ENCODE peak calls at places on chromosomes 2 and 18, in six cellular contexts. A is GM23248, K is endodermal cell, T is A549, L is hepatocyte, C is right lobe of liver. R is an unnamed sample.
A peak's percentile ranks its signal among the peaks of the same experiment; 100 is the strongest.

GRCh38 chr2:54545700-54546450 is 89.7 kb downstream of the SPTBN1 start:
- DNase-seq in K (no peak), T (peak; percentile 70), L (peak; percentile 78), C (no peak), A (peak; percentile 68), R (no peak)

GRCh38 chr2:168796583-168797285 is 5.7 kb upstream of the NOSTRIN start:
- DNase-seq in C (no peak), L (no peak), A (no peak), T (no peak), K (no peak), R (no peak)

GRCh38 chr2:53629527-53629926 is 138.1 kb upstream of the CHAC2 start:
- DNase-seq in T (no peak), C (no peak), A (no peak), L (no peak), K (no peak), R (no peak)

GRCh38 chr2:78351208-78351607 is 674.3 kb upstream of the REG3G start:
- DNase-seq in A (peak; percentile 30), C (no peak), L (peak; percentile 21), T (peak; percentile 0), K (no peak), R (no peak)

GRCh38 chr2:133148187-133148586 is 420.1 kb downstream of the NCKAP5 start:
- DNase-seq in T (no peak), A (no peak), L (no peak), K (no peak), C (no peak), R (no peak)

GRCh38 chr18:5057348-5058012 is 139.6 kb downstream of the AKAIN1 start:
- DNase-seq in C (peak; percentile 56), K (peak; percentile 88), L (peak; percentile 78), T (peak; percentile 21), A (peak; percentile 68), R (peak; percentile 79)

GRCh38 chr2:37857485-37858196 is 67.4 kb upstream of the RMDN2 start:
- DNase-seq in A (peak; percentile 32), K (no peak), C (no peak), T (no peak), L (no peak), R (peak; percentile 48)

GRCh38 chr2:39631715-39632114 is 34.0 kb upstream of the TMEM178A start:
- DNase-seq in K (no peak), C (no peak), A (peak; percentile 94), T (no peak), L (peak; percentile 51), R (peak; percentile 39)

GRCh38 chr18:49098386-49098785 is 147.6 kb upstream of the SMAD7 start:
- DNase-seq in L (no peak), A (no peak), C (no peak), K (no peak), T (no peak), R (no peak)

DNA sequence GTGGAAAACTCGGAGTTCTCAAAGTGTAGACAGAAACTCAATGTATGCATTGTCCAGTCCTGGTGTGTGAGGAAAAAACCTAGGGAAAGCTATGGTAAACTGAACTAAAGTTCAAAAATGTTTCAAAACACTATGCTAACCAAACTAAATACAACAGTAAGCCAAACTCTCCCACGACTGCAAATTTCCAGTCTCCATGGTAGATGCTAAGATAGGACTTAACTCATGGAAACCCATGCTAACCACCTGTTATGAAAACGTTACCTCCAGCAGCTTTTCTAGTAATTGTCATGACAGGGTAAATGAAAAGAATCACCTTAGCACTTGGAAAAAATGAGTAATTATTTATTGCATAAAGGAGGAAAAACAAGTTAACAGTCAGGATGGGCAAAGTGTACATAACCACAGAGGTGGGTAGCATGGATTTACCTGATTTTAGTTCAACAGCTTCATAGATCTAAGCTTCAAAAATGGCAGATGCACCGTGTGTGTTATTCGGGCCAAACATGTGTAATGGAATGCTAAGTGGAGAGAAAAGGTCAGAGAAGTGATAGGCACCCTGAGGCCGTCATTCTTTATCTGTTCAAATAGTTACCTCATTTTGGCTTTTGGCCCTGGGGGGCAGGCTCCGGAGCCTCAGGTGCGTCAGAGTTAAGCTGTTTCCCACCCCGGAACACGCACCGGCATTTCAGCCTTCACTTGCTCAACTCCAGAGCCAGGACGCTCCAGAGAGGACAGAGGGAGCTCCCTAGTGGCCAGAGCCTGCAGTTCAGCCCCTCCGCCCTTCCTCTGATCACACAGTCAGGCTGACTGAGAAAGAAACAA is 135.5 kb upstream of the EPC2 start:
- DNase-seq in C (peak; percentile 90), T (peak; percentile 81), A (peak; percentile 94), L (peak; percentile 90), K (peak; percentile 98), R (peak; percentile 91)
- H3K4me3 ChIP-seq in C (peak overlapping the region; percentile 27), T (peak overlapping the region; percentile 39), A (peak overlapping the region; percentile 57), L (no peak overlapping the region), K (no peak overlapping the region), R (peak overlapping the region; percentile 49)

GRCh38 chr2:181953773-181954537 is 31.7 kb upstream of the PPP1R1C start:
- DNase-seq in C (peak; percentile 73), L (peak; percentile 84), K (peak; percentile 91), T (peak; percentile 55), A (peak; percentile 51), R (no peak)
- H3K4me3 ChIP-seq in C (no peak overlapping the region), L (no peak overlapping the region), K (peak overlapping the region; percentile 68), T (peak overlapping the region; percentile 46), A (peak overlapping the region; percentile 65), R (no peak overlapping the region)

DNA sequence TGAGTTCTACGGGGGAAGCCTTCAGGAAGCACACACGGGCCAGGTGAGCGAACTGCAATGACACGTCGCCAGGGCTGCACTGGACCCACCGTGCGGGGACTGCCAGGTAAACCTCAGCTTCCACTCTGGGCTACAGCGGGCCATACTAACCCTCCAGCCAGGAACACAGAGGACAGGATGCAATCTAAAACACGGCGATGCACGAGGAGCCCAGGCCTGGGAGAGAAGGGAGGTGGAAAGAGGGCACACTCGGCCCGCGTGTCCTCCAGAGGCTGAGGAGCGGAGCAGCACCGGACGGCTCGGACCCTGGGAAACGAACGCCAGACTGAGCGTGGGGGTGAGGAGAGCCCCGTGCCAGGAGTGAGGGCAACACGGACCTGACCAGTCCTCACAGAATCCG is 69.3 kb downstream of the HDAC4 start:
- DNase-seq in L (no peak), A (no peak), C (no peak), K (no peak), T (no peak), R (no peak)
- H3K4me3 ChIP-seq in L (no peak overlapping the region), A (no peak overlapping the region), C (no peak overlapping the region), K (no peak overlapping the region), T (no peak overlapping the region), R (no peak overlapping the region)

GRCh38 chr2:179677148-179677688 is 184.2 kb downstream of the ZNF385B start:
- DNase-seq in C (no peak), L (peak; percentile 26), A (peak; percentile 24), T (no peak), K (no peak), R (no peak)
- H3K4me3 ChIP-seq in C (no peak overlapping the region), L (no peak overlapping the region), A (no peak overlapping the region), T (no peak overlapping the region), K (no peak overlapping the region), R (no peak overlapping the region)

GRCh38 chr18:35063875-35064274 is 22.7 kb downstream of the MAPRE2 start:
- DNase-seq in C (no peak), L (no peak), A (no peak), K (no peak), T (no peak), R (no peak)

GRCh38 chr18:35062408-35062807 is 21.2 kb downstream of the MAPRE2 start:
- DNase-seq in C (peak; percentile 88), L (no peak), K (no peak), A (no peak), T (no peak), R (no peak)

GRCh38 chr18:35059280-35059927 is 18.2 kb downstream of the MAPRE2 start:
- DNase-seq in L (no peak), K (no peak), C (no peak), T (no peak), A (no peak), R (no peak)

GRCh38 chr18:35064291-35064690 is 23.1 kb downstream of the MAPRE2 start:
- DNase-seq in K (no peak), A (no peak), C (no peak), T (no peak), L (no peak), R (no peak)

DNA sequence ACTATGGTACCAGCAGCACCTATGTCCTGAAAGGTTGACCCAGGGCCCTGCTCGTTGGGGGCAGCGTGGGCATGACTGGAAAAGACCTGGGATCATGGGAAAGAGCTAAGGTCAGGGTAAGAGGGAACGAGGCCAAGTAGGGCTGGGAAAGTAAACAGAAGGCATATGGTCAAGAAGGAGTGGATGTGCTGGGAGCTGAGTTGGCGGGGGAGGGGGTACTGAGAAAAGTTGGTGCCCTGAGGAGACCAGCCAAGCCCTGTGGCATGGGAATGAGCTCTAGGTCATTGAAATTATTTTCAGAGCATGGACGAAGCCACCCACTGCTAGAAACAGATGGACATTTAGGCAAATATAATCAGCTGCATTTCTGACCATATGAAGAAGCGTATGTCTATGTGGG is 18.9 kb downstream of the MAPRE2 start:
- DNase-seq in K (no peak), T (no peak), C (peak; percentile 76), A (no peak), L (no peak), R (no peak)
- H3K4me3 ChIP-seq in K (no peak overlapping the region), T (no peak overlapping the region), C (no peak overlapping the region), A (no peak overlapping the region), L (no peak overlapping the region), R (no peak overlapping the region)